ENCODE peak calls at places on chromosomes 6 and 20, in six cellular contexts. J is mesenchymal stem cell, B is neuronal stem cell, K is IMR-90, F is H9, E is H1. N is an unnamed sample.

GRCh38 chr6:54878705-54879104 is 32.1 kb downstream of the FAM83B start:
- DNase-seq in J (no peak), B (no peak), K (peak), F (no peak), E (no peak), N (no peak)

GRCh38 chr20:36604952-36605308 is 649 bp upstream of the RAB5IF start:
- DNase-seq in J (no peak), B (no peak), K (no peak), F (no peak), E (no peak), N (no peak)

GRCh38 chr20:62321521-62321948 is 18.7 kb downstream of the ADRM1 start:
- DNase-seq in J (peak), B (no peak), K (no peak), F (peak), E (no peak), N (peak)

GRCh38 chr6:135087403-135087802 is 32.8 kb upstream of the HBS1L start:
- DNase-seq in J (no peak), B (no peak), K (no peak), F (peak), E (no peak), N (peak)

GRCh38 chr6:13444604-13445003 is 42.8 kb downstream of the GFOD1 start:
- DNase-seq in J (no peak), B (no peak), K (no peak), F (no peak), E (no peak), N (no peak)

GRCh38 chr6:156848533-156848932 is 71.4 kb downstream of the ARID1B start:
- DNase-seq in J (peak), B (no peak), K (no peak), F (no peak), E (no peak), N (no peak)

GRCh38 chr6:154673919-154674318 is 59.3 kb upstream of the SCAF8 start:
- DNase-seq in J (no peak), B (no peak), K (no peak), F (no peak), E (no peak), N (peak)

GRCh38 chr20:29318871-29319461 is 1938.5 kb upstream of the DEFB115 start:
- DNase-seq in J (no peak), B (no peak), K (no peak), F (no peak), E (no peak), N (no peak)

GRCh38 chr6:141244366-141244765 is 888.4 kb upstream of the GJE1 start:
- DNase-seq in J (no peak), B (no peak), K (no peak), F (no peak), E (no peak), N (no peak)

GRCh38 chr20:17614176-17614811 is 44.4 kb downstream of the DSTN start:
- DNase-seq in J (peak), B (no peak), K (peak), F (peak), E (no peak), N (no peak)

GRCh38 chr6:26286168-26286854 is 78.7 kb upstream of the BTN3A2 start:
- DNase-seq in J (peak), B (peak), K (peak), F (peak), E (peak), N (peak)

GRCh38 chr6:141752677-141753076 is 380.0 kb upstream of the GJE1 start:
- DNase-seq in J (peak), B (no peak), K (no peak), F (no peak), E (no peak), N (no peak)

GRCh38 chr6:124770784-124771183 is 191.5 kb upstream of the RNF217 start:
- DNase-seq in J (no peak), B (no peak), K (no peak), F (no peak), E (no peak), N (no peak)

GRCh38 chr20:53402233-53403005 is 191.2 kb downstream of the ZNF217 start:
- DNase-seq in J (no peak), B (no peak), K (no peak), F (no peak), E (no peak), N (no peak)

GRCh38 chr6:2035046-2035445 is 210.4 kb downstream of the GMDS start:
- DNase-seq in J (no peak), B (no peak), K (no peak), F (no peak), E (no peak), N (no peak)

GRCh38 chr6:43940071-43940392 is 170.0 kb downstream of the VEGFA start:
- DNase-seq in J (no peak), B (no peak), K (no peak), F (no peak), E (no peak), N (no peak)

GRCh38 chr6:141848029-141848890 is 284.5 kb upstream of the GJE1 start:
- DNase-seq in J (no peak), B (no peak), K (peak), F (no peak), E (no peak), N (no peak)

GRCh38 chr20:18837710-18838109 is 24.1 kb downstream of the SCP2D1 start:
- DNase-seq in J (no peak), B (no peak), K (no peak), F (no peak), E (no peak), N (no peak)

GRCh38 chr20:36957875-36958667 is 6.6 kb upstream of the SAMHD1 start:
- DNase-seq in J (no peak), B (no peak), K (no peak), F (no peak), E (no peak), N (no peak)

GRCh38 chr6:66662196-66662595 is 955.2 kb upstream of the EYS start:
- DNase-seq in J (peak), B (no peak), K (peak), F (no peak), E (no peak), N (peak)

GRCh38 chr6:41289815-41290214 is 3.3 kb upstream of the TREM1 start:
- DNase-seq in J (no peak), B (no peak), K (no peak), F (no peak), E (peak), N (peak)

GRCh38 chr6:7687145-7688113 is 38.5 kb upstream of the BMP6 start:
- DNase-seq in J (no peak), B (no peak), K (no peak), F (no peak), E (no peak), N (no peak)

GRCh38 chr20:32763202-32763999 is 1.2 kb downstream of the DNMT3B start:
- DNase-seq in J (no peak), B (no peak), K (no peak), F (no peak), E (no peak), N (peak)

GRCh38 chr6:143642403-143642802 is 35.4 kb upstream of the PHACTR2 start:
- DNase-seq in J (no peak), B (no peak), K (no peak), F (no peak), E (no peak), N (peak)

GRCh38 chr6:137415127-137415833 is 78.9 kb downstream of the OLIG3 start:
- DNase-seq in J (peak), B (peak), K (peak), F (peak), E (peak), N (peak)

GRCh38 chr20:44747166-44748004 is 1.7 kb downstream of the KCNK15 start:
- DNase-seq in J (peak), B (peak), K (peak), F (peak), E (peak), N (peak)
- H2BK15ac ChIP-seq in J (no peak), B (no peak), K (no peak), F (no peak), E (peak), N (no peak)

DNA sequence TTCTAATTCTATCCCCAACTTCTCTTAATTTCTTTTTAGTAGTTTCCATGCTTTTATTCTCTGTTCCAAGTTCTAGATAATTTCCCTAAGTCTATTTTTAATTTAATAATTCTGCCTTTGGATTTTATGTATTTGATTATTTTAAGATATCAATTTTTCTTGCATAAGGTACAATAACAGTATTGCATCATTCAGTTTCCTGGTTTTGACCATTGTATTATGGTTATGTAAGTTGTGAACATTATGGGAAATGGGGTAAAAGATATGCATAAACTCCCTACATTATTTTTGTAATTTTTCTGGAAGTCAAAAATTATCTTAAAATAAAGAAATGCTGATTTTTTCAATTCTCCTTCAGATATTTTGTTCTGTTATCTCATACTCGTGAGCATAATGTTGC is 21.1 kb upstream of the CENPW start:
- DNase-seq in J (no peak), B (no peak), K (no peak), F (no peak), E (no peak), N (no peak)
- H2BK15ac ChIP-seq in J (no peak), B (no peak), K (no peak), F (no peak), E (no peak), N (no peak)

GRCh38 chr6:6486595-6486994 is 101.9 kb upstream of the LY86 start:
- DNase-seq in J (peak), B (no peak), K (no peak), F (no peak), E (no peak), N (no peak)

GRCh38 chr6:6479706-6480250 is 108.7 kb upstream of the LY86 start:
- DNase-seq in J (no peak), B (no peak), K (no peak), F (no peak), E (no peak), N (no peak)

DNA sequence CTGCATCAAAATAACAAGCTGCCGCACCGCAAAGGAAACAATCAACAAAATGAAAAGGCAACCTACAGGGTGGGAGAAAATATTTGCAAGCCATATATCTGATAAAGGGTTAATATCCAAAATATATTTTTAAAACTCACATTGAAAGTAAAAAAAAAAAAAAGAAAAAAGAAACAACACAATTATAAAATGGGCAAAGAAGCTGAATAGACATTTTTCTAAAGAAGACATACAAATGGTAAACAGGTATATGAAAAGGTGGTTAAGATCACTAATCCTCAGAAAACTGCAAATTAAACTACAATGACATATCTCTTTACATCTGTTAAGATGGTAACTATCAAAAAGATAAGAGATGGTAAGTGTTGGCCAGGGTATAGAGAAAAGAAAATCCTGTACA is 105.4 kb upstream of the LY86 start:
- DNase-seq in J (no peak), B (no peak), K (no peak), F (no peak), E (no peak), N (no peak)
- H2BK15ac ChIP-seq in J (no peak), B (no peak), K (no peak), F (no peak), E (no peak), N (no peak)

DNA sequence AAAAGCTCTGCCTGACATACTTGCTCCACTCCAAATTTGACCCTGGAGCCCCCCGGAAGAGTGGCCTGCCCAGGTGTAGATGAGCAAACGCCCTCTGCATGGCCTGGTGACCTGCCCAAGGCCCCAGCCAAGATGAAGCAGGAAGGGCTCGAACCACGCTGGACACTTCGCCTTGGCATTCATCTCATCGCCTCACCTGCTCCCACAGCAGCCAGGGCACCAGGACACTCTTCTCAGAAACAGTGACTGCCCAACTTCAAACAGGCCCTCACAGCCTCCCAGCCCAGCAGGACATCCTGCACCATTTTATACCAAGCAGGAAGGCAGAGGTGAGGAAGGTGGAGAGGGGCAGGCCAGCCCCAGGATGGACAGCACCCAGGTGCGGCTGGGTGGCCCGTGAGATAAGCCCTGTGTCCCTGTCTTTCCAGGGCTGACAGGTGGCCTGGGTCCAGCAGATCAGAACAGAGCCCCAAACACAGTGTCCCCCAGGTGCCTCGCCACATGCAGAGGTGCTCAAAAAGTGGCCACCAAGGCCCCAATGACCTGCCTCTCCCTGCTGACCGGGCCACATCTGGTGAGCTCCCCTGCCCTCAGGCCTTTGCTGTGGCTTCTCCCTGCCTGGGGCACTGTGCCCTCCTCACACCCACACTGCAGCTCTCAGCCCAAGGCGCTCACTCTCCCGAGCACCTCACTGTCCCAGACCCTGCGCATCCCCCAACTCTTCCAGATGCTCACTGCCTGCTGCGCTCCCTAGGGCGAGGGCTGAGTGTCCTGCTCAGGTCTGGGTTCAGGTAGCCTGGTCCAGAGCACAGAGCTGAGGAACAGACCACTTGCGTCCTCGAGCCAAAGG is 7.2 kb downstream of the ACSS1 start:
- DNase-seq in J (no peak), B (no peak), K (no peak), F (no peak), E (no peak), N (no peak)
- H2BK15ac ChIP-seq in J (no peak), B (no peak), K (no peak), F (no peak), E (no peak), N (no peak)

GRCh38 chr20:20247234-20247633 is 120.7 kb upstream of the INSM1 start:
- DNase-seq in J (no peak), B (no peak), K (no peak), F (no peak), E (no peak), N (no peak)

GRCh38 chr20:20253039-20253743 is 114.7 kb upstream of the INSM1 start:
- DNase-seq in J (no peak), B (no peak), K (no peak), F (no peak), E (no peak), N (no peak)

GRCh38 chr20:20253744-20254330 is 114.1 kb upstream of the INSM1 start:
- DNase-seq in J (no peak), B (no peak), K (no peak), F (no peak), E (no peak), N (no peak)

DNA sequence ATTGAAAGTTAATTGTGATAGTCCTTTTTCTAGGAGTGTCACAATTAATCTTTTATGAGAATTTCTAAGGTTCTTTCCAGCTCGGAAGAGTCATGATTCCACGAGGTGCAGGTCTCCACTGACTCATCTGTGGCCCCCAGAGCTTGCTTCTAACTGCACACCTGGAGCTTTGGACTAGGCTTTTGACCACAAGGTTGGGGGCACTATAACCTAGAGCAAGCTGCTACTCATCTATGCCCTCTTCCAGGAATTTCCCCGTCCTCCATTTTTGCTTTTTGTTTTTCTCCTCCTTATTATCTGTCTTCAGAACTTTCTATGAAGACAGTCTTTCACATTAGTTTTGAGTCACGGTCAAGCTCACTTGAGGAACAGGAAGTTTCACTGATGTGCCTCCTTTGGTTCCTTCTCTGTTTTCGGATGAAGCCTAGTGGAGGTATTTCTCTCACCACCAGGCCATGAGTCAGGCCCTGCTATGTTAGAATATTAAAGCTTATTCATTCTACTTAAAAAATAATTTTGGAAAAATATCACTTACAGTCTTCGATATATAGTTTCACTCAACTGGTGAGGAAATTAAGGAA is 119.2 kb upstream of the INSM1 start:
- DNase-seq in J (no peak), B (no peak), K (no peak), F (no peak), E (no peak), N (no peak)
- H2BK15ac ChIP-seq in J (no peak), B (no peak), K (no peak), F (no peak), E (no peak), N (no peak)

DNA sequence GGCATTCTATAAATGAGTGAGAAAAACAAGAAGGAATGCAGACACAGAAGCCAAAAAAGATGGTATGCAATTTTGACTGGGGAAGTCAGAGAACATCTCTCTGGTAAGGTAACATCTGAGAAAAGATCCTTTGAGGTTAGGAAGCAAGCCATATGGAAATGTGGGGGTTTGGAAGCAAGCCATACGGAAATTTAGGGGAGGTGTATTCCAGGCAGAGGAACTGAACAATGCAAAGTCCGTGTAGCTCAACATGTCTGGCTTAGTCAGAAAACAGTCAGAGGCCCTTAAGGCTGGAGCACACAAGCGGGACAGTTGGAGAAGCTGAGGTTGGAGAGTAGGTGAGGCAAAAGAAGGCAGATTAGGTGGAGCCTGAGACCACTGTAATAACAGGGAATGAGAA is 35.3 kb downstream of the RALGAPA2 start:
- DNase-seq in J (no peak), B (no peak), K (no peak), F (no peak), E (no peak), N (no peak)
- H2BK15ac ChIP-seq in J (no peak), B (no peak), K (no peak), F (no peak), E (no peak), N (no peak)

DNA sequence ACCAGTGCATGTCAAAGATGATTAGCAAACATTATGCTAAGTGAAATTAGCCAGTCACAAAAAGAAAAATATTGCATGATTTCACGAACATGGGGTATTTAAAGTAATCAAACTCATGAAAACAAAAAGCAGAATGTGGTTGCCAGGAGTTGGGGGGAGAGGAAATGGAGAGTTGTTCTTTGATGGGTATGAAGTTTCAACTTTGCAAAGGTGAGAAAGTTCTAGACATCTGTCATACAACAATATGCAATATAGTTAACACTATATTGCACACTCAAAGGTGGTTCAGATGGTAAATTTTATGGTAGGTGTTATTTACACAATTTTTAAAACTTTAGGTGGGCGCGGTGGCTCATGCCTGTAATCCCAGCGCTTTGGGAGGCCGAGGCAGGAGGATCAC is 13.4 kb upstream of the GCNT2 start:
- DNase-seq in J (no peak), B (no peak), K (no peak), F (no peak), E (no peak), N (no peak)
- H2BK15ac ChIP-seq in J (no peak), B (no peak), K (no peak), F (no peak), E (no peak), N (no peak)

GRCh38 chr20:13426870-13427269 is 205.8 kb downstream of the ISM1 start:
- DNase-seq in J (no peak), B (no peak), K (no peak), F (no peak), E (no peak), N (no peak)

GRCh38 chr20:13432126-13432525 is 206.6 kb downstream of the TASP1 start:
- DNase-seq in J (peak), B (no peak), K (no peak), F (no peak), E (no peak), N (no peak)

GRCh38 chr20:13425401-13425800 is 204.3 kb downstream of the ISM1 start:
- DNase-seq in J (no peak), B (no peak), K (no peak), F (no peak), E (no peak), N (no peak)

GRCh38 chr20:13430346-13431002 is 208.3 kb downstream of the TASP1 start:
- DNase-seq in J (no peak), B (no peak), K (peak), F (no peak), E (no peak), N (no peak)

GRCh38 chr20:13428684-13429083 is 207.6 kb downstream of the ISM1 start:
- DNase-seq in J (no peak), B (no peak), K (no peak), F (no peak), E (no peak), N (no peak)
- H2BK15ac ChIP-seq in J (no peak), B (no peak), K (no peak), F (no peak), E (no peak), N (no peak)

N was measured in mesendoderm.